ENCODE peak calls at places on chromosomes 7 and 10, in six cellular contexts. I, H, R, G, K and A are unnamed samples. For H3K9me3 and H3K4me1, the result is how much of the 10 kb centered on the place peaks cover.

GRCh38 chr7:30180718-30181117 is 45.9 kb downstream of the MTURN start:
- DNase-seq in I (no peak), H (no peak), R (no peak), G (no peak), K (no peak), A (no peak)

GRCh38 chr7:33869176-33869575 is 36.2 kb upstream of the BMPER start:
- DNase-seq in I (no peak), H (no peak), R (no peak), G (no peak), K (no peak), A (no peak)

GRCh38 chr7:149776305-149776704 is 2.9 kb upstream of the ZNF467 start:
- DNase-seq in I (no peak), H (no peak), R (no peak), G (no peak), K (no peak), A (no peak)

GRCh38 chr7:29189743-29190201 is 4.8 kb upstream of the CHN2 start:
- DNase-seq in I (peak), H (no peak), R (peak), G (peak), K (peak), A (peak)

GRCh38 chr10:89535185-89536012 is at the start of gene SLC16A12:
- DNase-seq in I (no peak), H (no peak), R (no peak), G (no peak), K (peak), A (no peak)

GRCh38 chr7:134891262-134892001 is 94.9 kb upstream of the AGBL3 start:
- DNase-seq in I (peak), H (no peak), R (no peak), G (peak), K (peak), A (peak)

GRCh38 chr7:48421357-48421756 is 250.1 kb downstream of the ABCA13 start:
- DNase-seq in I (no peak), H (no peak), R (no peak), G (no peak), K (no peak), A (no peak)

GRCh38 chr7:50664461-50664922 is 99.3 kb upstream of the DDC start:
- DNase-seq in I (no peak), H (no peak), R (no peak), G (peak), K (no peak), A (no peak)

GRCh38 chr7:99562114-99562784 is 3.8 kb downstream of the ZNF655 start:
- DNase-seq in I (no peak), H (no peak), R (no peak), G (no peak), K (no peak), A (no peak)

GRCh38 chr7:74026406-74027123 is 1.4 kb upstream of the ELN start:
- DNase-seq in I (peak), H (no peak), R (peak), G (peak), K (peak), A (peak)

GRCh38 chr10:3293536-3294431 is 121.2 kb upstream of the PITRM1 start:
- DNase-seq in I (no peak), H (no peak), R (no peak), G (no peak), K (no peak), A (no peak)

GRCh38 chr10:62911210-62911963 is 95.2 kb upstream of the EGR2 start:
- DNase-seq in I (no peak), H (no peak), R (no peak), G (no peak), K (no peak), A (peak)

GRCh38 chr10:62916157-62916603 is 100.0 kb upstream of the EGR2 start:
- DNase-seq in I (no peak), H (no peak), R (no peak), G (no peak), K (no peak), A (no peak)

GRCh38 chr10:62912086-62912485 is 95.9 kb upstream of the EGR2 start:
- DNase-seq in I (no peak), H (no peak), R (no peak), G (no peak), K (no peak), A (no peak)

GRCh38 chr10:62917475-62918238 is 101.5 kb upstream of the EGR2 start:
- DNase-seq in I (no peak), H (no peak), R (no peak), G (no peak), K (no peak), A (no peak)

GRCh38 chr10:62915192-62915591 is 99.0 kb upstream of the EGR2 start:
- DNase-seq in I (no peak), H (no peak), R (no peak), G (no peak), K (no peak), A (no peak)
- H3K9me3 ChIP-seq in I (under half), H (under half), R (under half), G (under half), K (under half), A (under half)

GRCh38 chr10:79410315-79411094 is 34.9 kb downstream of the ZCCHC24 start:
- DNase-seq in I (no peak), H (no peak), R (no peak), G (no peak), K (no peak), A (no peak)
- TF ChIP-seq ZNF274 in I (no peak), H (no peak), R (no peak), G (no peak), K (no peak), A (no peak)

GRCh38 chr7:128737441-128737840 is 1.7 kb upstream of the CALU start:
- DNase-seq in I (no peak), H (no peak), R (no peak), G (no peak), K (no peak), A (no peak)
- H3K4me1 ChIP-seq in I (under half), H (under half), R (half or more), G (under half), K (under half), A (under half)

GRCh38 chr7:157907998-157908782 is 571.4 kb downstream of the DNAJB6 start:
- DNase-seq in I (no peak), H (no peak), R (peak), G (no peak), K (no peak), A (no peak)

GRCh38 chr7:157906583-157906982 is 569.8 kb downstream of the DNAJB6 start:
- DNase-seq in I (no peak), H (no peak), R (no peak), G (no peak), K (no peak), A (no peak)

GRCh38 chr7:157904866-157905215 is 568.0 kb downstream of the DNAJB6 start:
- DNase-seq in I (no peak), H (no peak), R (no peak), G (no peak), K (no peak), A (no peak)

GRCh38 chr7:157905740-157906461 is 569.1 kb downstream of the DNAJB6 start:
- DNase-seq in I (no peak), H (no peak), R (peak), G (peak), K (peak), A (peak)

DNA sequence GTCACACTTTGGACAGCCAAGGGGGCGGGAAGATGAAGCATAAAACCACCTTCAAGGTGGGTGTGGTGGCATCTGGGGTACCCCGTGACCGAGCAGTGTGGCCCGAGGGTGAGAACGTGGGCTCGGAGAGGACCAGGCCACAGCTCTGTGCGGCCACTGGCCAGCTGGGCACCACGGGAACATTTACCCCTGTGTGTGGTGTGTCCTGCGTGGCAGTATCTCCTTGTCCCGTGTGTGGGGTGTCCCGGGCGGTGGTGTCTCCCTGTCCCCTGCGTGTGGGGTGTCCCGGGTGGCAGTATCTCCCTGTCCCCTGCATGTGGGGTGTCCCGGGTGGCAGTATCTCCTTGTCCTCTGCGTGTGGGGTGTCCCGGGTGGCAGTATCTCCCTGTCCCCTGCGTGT is 570.3 kb downstream of the DNAJB6 start:
- DNase-seq in I (no peak), H (no peak), R (no peak), G (no peak), K (no peak), A (no peak)
- H3K9me3 ChIP-seq in I (under half), H (under half), R (under half), G (under half), K (under half), A (under half)

GRCh38 chr10:22251751-22252285 is 34.0 kb upstream of the EBLN1 start:
- DNase-seq in I (no peak), H (no peak), R (no peak), G (no peak), K (no peak), A (no peak)

GRCh38 chr10:22252801-22253577 is 35.2 kb upstream of the EBLN1 start:
- DNase-seq in I (no peak), H (no peak), R (no peak), G (no peak), K (no peak), A (no peak)

GRCh38 chr10:22253578-22253882 is 35.7 kb upstream of the EBLN1 start:
- DNase-seq in I (no peak), H (no peak), R (no peak), G (no peak), K (no peak), A (no peak)

GRCh38 chr10:22252286-22252800 is 34.5 kb upstream of the EBLN1 start:
- DNase-seq in I (no peak), H (no peak), R (no peak), G (no peak), K (no peak), A (no peak)

DNA sequence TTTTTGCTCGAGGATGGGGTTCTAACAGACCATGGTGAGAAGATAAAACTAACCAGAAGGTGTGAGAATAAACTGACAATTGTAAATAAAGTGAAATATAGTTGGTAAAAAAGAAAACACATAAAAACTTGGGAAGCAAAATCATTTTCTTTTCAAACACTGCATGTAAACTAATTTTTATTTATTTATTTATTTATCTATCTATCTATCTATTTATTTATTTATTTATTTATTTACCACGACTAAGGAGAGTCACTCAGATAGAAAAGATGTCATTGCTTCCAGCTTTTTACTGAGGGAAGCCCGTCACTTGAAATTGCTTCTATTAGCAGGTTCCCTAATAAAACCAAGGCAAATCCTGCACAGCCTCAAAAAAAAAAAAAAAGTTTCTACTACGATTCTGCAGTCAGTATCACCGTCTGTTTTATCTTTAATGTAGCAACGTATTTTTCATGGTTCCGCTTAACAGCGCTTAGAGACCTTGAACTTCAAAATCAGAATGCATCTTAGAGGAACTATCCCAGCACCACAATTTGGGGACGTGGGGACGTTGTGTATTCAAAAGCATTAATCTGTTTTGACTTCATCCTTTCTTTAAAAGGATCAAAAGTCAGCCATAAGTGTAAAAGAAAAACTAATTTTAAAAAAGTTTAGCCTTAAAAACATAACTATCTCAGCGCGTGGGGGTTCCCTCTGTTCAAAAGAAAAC is 33.2 kb upstream of the EBLN1 start:
- DNase-seq in I (no peak), H (no peak), R (no peak), G (no peak), K (no peak), A (no peak)
- TF ChIP-seq ZNF274 in I (no peak), H (no peak), R (no peak), G (no peak), K (no peak), A (no peak)

GRCh38 chr7:77538186-77538907 is 1.3 kb downstream of the PTPN12 start:
- DNase-seq in I (peak), H (no peak), R (peak), G (peak), K (peak), A (peak)
- H3K4me1 ChIP-seq in I (under half), H (under half), R (under half), G (under half), K (under half), A (under half)